ENCODE peak calls at places on chromosomes 5 and 9, in ten cellular contexts. E is GM12878, U is suprapubic skin, H is sigmoid colon, S is transverse colon, L is upper lobe of left lung, F is SK-N-SH, Q is K562, N is HepG2, J is stomach. Z is an unnamed sample.

GRCh38 chr9:133113163-133113927 is 7.7 kb downstream of the RALGDS start:
- DNase-seq in E (no peak), U (peak), H (peak), S (no peak), L (peak), F (no peak), Q (no peak), N (no peak), J (no peak), Z (no peak)

GRCh38 chr5:76701298-76701697 is 14.6 kb upstream of the F2R start:
- DNase-seq in E (no peak), U (no peak), H (no peak), S (no peak), L (no peak), F (no peak), Q (no peak), N (peak), J (no peak), Z (no peak)

GRCh38 chr9:100601216-100601615 is 23.3 kb downstream of the CAVIN4 start:
- DNase-seq in E (no peak), U (no peak), H (no peak), S (peak), L (no peak), F (peak), Q (peak), N (peak), J (peak), Z (no peak)

GRCh38 chr9:69882998-69883565 is 62.5 kb downstream of the CFAP95 start:
- DNase-seq in E (no peak), U (no peak), H (no peak), S (no peak), L (no peak), F (no peak), Q (no peak), N (no peak), J (no peak), Z (no peak)

GRCh38 chr5:42250-42649 is 49.7 kb upstream of the PLEKHG4B start:
- DNase-seq in E (no peak), U (no peak), H (no peak), S (no peak), L (no peak), F (no peak), Q (peak), N (no peak), J (no peak), Z (no peak)

GRCh38 chr9:34037626-34038025 is 11.1 kb downstream of the UBAP2 start:
- DNase-seq in E (no peak), U (no peak), H (no peak), S (no peak), L (no peak), F (no peak), Q (no peak), N (no peak), J (no peak), Z (no peak)

GRCh38 chr9:121690766-121691165 is 39.3 kb downstream of the DAB2IP start:
- DNase-seq in E (no peak), U (no peak), H (no peak), S (no peak), L (no peak), F (no peak), Q (no peak), N (no peak), J (no peak), Z (no peak)

GRCh38 chr5:154506049-154506715 is 28.2 kb upstream of the HAND1 start:
- DNase-seq in E (no peak), U (no peak), H (peak), S (no peak), L (no peak), F (no peak), Q (no peak), N (no peak), J (no peak), Z (no peak)

GRCh38 chr5:113478691-113479090 is 9.6 kb downstream of the MCC start:
- DNase-seq in E (no peak), U (no peak), H (no peak), S (no peak), L (no peak), F (no peak), Q (no peak), N (no peak), J (no peak), Z (no peak)

DNA sequence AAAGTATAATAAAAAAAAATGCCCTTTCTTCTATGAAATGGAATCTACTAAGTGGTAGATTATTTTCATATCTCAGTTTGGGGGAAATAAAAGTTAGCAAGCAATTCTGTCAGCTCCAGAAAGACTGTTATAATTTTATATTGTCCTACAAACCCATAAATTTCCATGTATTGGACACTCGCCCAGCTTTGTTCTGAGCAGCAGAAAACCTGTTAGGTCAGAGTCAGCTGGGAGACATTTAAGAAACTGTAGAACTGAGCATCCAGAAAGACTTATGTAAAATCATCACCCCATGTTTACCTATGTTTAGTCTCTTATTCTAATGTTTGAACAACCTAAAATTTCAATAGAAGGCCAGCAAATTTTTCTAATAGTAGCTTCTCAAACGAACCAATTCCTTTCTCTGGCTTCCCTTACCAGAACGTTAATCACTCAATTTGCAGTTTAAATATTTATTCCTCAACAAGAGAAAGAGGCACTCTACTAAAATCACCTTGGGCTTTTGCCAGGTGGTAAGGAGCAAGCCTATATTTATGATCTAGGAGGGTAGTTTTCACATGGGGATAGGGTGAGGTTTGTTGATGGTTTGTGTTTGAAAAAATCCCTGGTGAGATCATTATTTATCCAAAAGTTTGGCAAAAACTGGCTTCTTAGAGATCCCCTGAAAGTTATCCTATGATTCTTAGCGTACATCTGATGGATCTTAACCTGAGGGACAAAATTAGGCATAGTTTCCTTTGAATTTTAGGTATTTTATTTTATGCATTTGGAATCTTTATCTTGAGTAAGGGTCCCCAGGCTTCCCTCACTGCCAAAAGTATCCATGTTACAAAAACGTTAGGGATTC is 34.4 kb downstream of the MACROH2A1 start:
- DNase-seq in E (no peak), U (no peak), H (no peak), S (no peak), L (no peak), F (no peak), Q (no peak), N (no peak), J (no peak), Z (no peak)
- TF ChIP-seq EP300 in E (no peak), U (no peak), H (no peak), S (no peak), L (no peak), F (no peak), Q (no peak), N (no peak), J (no peak), Z (no peak)

GRCh38 chr9:19759066-19759465 is 29.8 kb downstream of the SLC24A2 start:
- DNase-seq in E (no peak), U (no peak), H (no peak), S (no peak), L (no peak), F (no peak), Q (no peak), N (no peak), J (no peak), Z (no peak)

GRCh38 chr9:19757745-19758144 is 31.1 kb downstream of the SLC24A2 start:
- DNase-seq in E (no peak), U (no peak), H (no peak), S (no peak), L (no peak), F (no peak), Q (no peak), N (no peak), J (no peak), Z (no peak)

GRCh38 chr9:19754921-19755320 is 33.9 kb downstream of the SLC24A2 start:
- DNase-seq in E (no peak), U (no peak), H (no peak), S (no peak), L (no peak), F (no peak), Q (no peak), N (no peak), J (no peak), Z (no peak)
- H3K4me3 ChIP-seq in E (no peak), U (no peak), H (no peak), S (no peak), L (no peak), F (no peak), Q (no peak), N (no peak), J (no peak), Z (no peak)

DNA sequence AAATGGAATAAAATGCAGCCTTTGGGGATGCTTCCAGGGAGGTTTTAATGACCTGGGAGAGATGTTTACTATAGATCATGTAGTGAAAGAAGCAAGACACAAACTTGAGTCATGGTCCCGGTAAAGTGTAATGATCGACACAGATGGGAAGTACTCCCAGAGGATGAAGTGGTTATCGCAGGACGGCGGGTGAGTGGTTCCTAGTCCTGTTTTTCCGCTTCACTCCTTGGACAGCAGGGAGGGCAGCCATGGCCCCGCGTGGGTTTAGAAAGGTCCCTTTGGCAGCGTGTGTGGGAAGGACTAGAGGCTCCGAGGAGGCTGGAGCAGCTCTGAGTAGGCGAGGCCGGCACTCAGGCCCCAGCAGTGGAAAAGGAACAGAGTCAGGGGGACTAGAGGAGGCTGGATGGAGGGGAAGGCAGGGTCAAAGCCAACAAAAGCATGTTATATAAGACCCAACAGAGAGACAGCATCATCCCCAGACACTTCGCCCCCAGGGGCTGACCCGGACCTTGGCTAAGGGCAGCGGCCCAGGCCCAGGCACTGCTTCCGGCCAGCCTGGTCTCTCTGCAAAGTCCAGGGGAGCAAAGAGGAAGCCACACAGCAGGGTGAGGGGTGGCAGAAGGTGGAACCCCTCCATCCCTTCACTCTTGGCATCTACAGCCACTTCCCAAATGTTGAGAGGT is 49.1 kb upstream of the STXBP1 start:
- DNase-seq in E (no peak), U (no peak), H (no peak), S (no peak), L (no peak), F (no peak), Q (no peak), N (no peak), J (no peak), Z (no peak)
- TF ChIP-seq POLR2AphosphoS5 in E (no peak), U (no peak), H (peak), S (peak), L (peak), F (no peak), Q (no peak), N (no peak), J (no peak), Z (no peak)

GRCh38 chr9:27367175-27367798 is 70.3 kb upstream of the EQTN start:
- DNase-seq in E (peak), U (no peak), H (no peak), S (no peak), L (no peak), F (no peak), Q (no peak), N (no peak), J (no peak), Z (no peak)

GRCh38 chr9:27367922-27368316 is 71.0 kb upstream of the EQTN start:
- DNase-seq in E (no peak), U (no peak), H (no peak), S (no peak), L (no peak), F (no peak), Q (no peak), N (no peak), J (no peak), Z (no peak)

GRCh38 chr9:27368317-27368985 is 71.5 kb upstream of the EQTN start:
- DNase-seq in E (no peak), U (peak), H (no peak), S (no peak), L (no peak), F (no peak), Q (no peak), N (no peak), J (no peak), Z (no peak)

GRCh38 chr9:27371382-27371781 is 74.4 kb upstream of the EQTN start:
- DNase-seq in E (no peak), U (no peak), H (no peak), S (peak), L (no peak), F (no peak), Q (peak), N (no peak), J (peak), Z (no peak)

DNA sequence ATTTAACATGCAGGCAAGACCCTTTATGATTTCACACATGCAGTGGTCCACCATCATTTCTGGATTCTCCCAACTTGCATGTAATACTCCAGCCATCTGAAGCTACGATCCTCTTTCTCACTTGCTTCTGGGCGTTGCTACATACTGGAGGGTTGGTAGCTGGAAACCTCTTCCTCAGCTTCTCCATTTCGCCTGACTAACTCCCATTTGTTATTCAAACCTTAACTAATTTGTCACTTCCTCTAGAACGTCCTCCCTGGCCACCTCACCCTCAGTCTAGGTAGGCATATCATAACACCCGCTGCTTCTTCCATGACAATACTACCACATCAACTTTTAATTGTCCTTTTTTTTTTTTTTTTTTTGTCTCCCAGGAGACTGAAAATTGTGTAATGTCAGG is 72.6 kb upstream of the EQTN start:
- DNase-seq in E (no peak), U (no peak), H (no peak), S (no peak), L (no peak), F (no peak), Q (no peak), N (no peak), J (no peak), Z (no peak)
- TF ChIP-seq EP300 in E (no peak), U (no peak), H (no peak), S (no peak), L (no peak), F (no peak), Q (no peak), N (no peak), J (no peak), Z (no peak)

GRCh38 chr9:94593459-94594345 is at the start of gene FBP2:
- DNase-seq in E (no peak), U (no peak), H (no peak), S (no peak), L (no peak), F (no peak), Q (no peak), N (no peak), J (peak), Z (no peak)
- H3K4me3 ChIP-seq in E (no peak), U (no peak), H (no peak), S (no peak), L (no peak), F (no peak), Q (no peak), N (no peak), J (peak), Z (no peak)

Z was measured in esophagus muscularis mucosa.